ENCODE peak calls at places on chromosomes 3 and 15, in four cellular contexts. One of them, this sample, is unnamed.

GRCh38 chr3:171309906-171310359 is 150.3 kb downstream of the TNIK start:
- DNase-seq in dorsolateral prefrontal cortex: no peak
- DNase-seq in neural crest cell: no peak
- DNase-seq in H9: no peak
- DNase-seq in this sample: no peak

GRCh38 chr3:50545781-50546180 is 21.8 kb downstream of the C3orf18 start:
- DNase-seq in dorsolateral prefrontal cortex: no peak
- DNase-seq in neural crest cell: no peak
- DNase-seq in H9: peak; percentile 61
- DNase-seq in this sample: no peak

GRCh38 chr3:65960087-65960486 is 78.6 kb downstream of the MAGI1 start:
- DNase-seq in dorsolateral prefrontal cortex: no peak
- DNase-seq in neural crest cell: no peak
- DNase-seq in H9: no peak
- DNase-seq in this sample: no peak

GRCh38 chr3:64977308-64978100 is 289.7 kb upstream of the ADAMTS9 start:
- DNase-seq in dorsolateral prefrontal cortex: no peak
- DNase-seq in neural crest cell: no peak
- DNase-seq in H9: peak; percentile 35
- DNase-seq in this sample: no peak

GRCh38 chr15:80951941-80952340 is 37.7 kb downstream of the MESD start:
- DNase-seq in dorsolateral prefrontal cortex: no peak
- DNase-seq in neural crest cell: no peak
- DNase-seq in H9: no peak
- DNase-seq in this sample: no peak

GRCh38 chr3:71478568-71478967 is 105.0 kb downstream of the FOXP1 start:
- DNase-seq in dorsolateral prefrontal cortex: no peak
- DNase-seq in neural crest cell: no peak
- DNase-seq in H9: no peak
- DNase-seq in this sample: no peak

GRCh38 chr3:45628746-45629145 is 34.2 kb downstream of the LIMD1 start:
- DNase-seq in dorsolateral prefrontal cortex: no peak
- DNase-seq in neural crest cell: no peak
- DNase-seq in H9: no peak
- DNase-seq in this sample: no peak

GRCh38 chr3:4739289-4740236 is 239.7 kb upstream of the BHLHE40 start:
- DNase-seq in dorsolateral prefrontal cortex: no peak
- DNase-seq in neural crest cell: no peak
- DNase-seq in H9: no peak
- DNase-seq in this sample: no peak

GRCh38 chr3:195522254-195523023 is 20.7 kb downstream of the PPP1R2 start:
- DNase-seq in dorsolateral prefrontal cortex: no peak
- DNase-seq in neural crest cell: peak; percentile 38
- DNase-seq in H9: no peak
- DNase-seq in this sample: no peak

GRCh38 chr15:37086120-37086519 is 14.2 kb downstream of the MEIS2 start:
- DNase-seq in dorsolateral prefrontal cortex: no peak
- DNase-seq in neural crest cell: no peak
- DNase-seq in H9: no peak
- DNase-seq in this sample: no peak